ENCODE peak calls at places on chromosomes 2 and 18, in nine cellular contexts. D is spleen, R is tibial nerve, W is lower leg skin, O is A549, M is GM12892, T is breast epithelium, K is stomach, V is IMR-90. P is an unnamed sample.

GRCh38 chr2:128489580-128490273 is 171.1 kb upstream of the HS6ST1 start:
- DNase-seq in K (peak), V (no peak), T (no peak), W (peak), O (no peak), D (no peak), R (no peak), M (no peak), P (no peak)

GRCh38 chr2:199973703-199974102 is 18.3 kb downstream of the MAIP1 start:
- DNase-seq in W (no peak), R (no peak), T (no peak), M (no peak), K (no peak), D (no peak), O (peak), V (peak), P (no peak)

GRCh38 chr2:104286806-104287205 is 567.1 kb upstream of the POU3F3 start:
- DNase-seq in D (no peak), M (no peak), R (no peak), V (no peak), K (no peak), W (no peak), O (no peak), T (no peak), P (no peak)

GRCh38 chr2:15172825-15173224 is 388.3 kb downstream of the NBAS start:
- DNase-seq in O (no peak), R (no peak), D (no peak), T (no peak), M (no peak), K (no peak), W (no peak), V (no peak), P (no peak)

GRCh38 chr2:43224571-43225092 is 1.8 kb downstream of the ZFP36L2 start:
- DNase-seq in O (peak), T (no peak), D (peak), W (peak), M (no peak), K (no peak), V (peak), R (no peak), P (no peak)

GRCh38 chr2:217066510-217067270 is 206.8 kb upstream of the TNP1 start:
- DNase-seq in T (no peak), K (no peak), W (peak), V (no peak), D (no peak), M (no peak), R (no peak), O (peak), P (no peak)

GRCh38 chr18:36381075-36381474 is 83.6 kb downstream of the FHOD3 start:
- DNase-seq in K (no peak), O (no peak), W (peak), V (no peak), R (no peak), M (no peak), D (no peak), T (no peak), P (no peak)

GRCh38 chr18:72637319-72638113 is 93.4 kb upstream of the CBLN2 start:
- DNase-seq in R (no peak), T (no peak), V (no peak), M (no peak), O (no peak), W (no peak), D (no peak), K (no peak), P (no peak)

GRCh38 chr2:3466482-3466863 is 52.9 kb downstream of the ADI1 start:
- DNase-seq in M (no peak), D (peak), T (no peak), R (no peak), W (no peak), K (no peak), V (no peak), O (no peak), P (no peak)

GRCh38 chr2:180735799-180736198 is 244.6 kb upstream of the UBE2E3 start:
- DNase-seq in K (no peak), V (no peak), O (no peak), W (no peak), R (no peak), D (no peak), M (no peak), T (no peak), P (no peak)

GRCh38 chr18:62637807-62638687 is 77.3 kb upstream of the PHLPP1 start:
- DNase-seq in D (no peak), V (peak), K (peak), R (no peak), O (peak), W (peak), T (no peak), M (peak), P (no peak)

GRCh38 chr18:37611623-37612279 is 46.2 kb upstream of the CELF4 start:
- DNase-seq in W (no peak), O (no peak), M (no peak), V (no peak), D (no peak), K (no peak), R (no peak), T (no peak), P (no peak)

GRCh38 chr2:133652407-133652806 is 84.1 kb upstream of the NCKAP5 start:
- DNase-seq in D (no peak), T (no peak), V (peak), W (no peak), R (no peak), M (no peak), O (no peak), K (no peak), P (no peak)

GRCh38 chr2:53863538-53864227 is 3.9 kb upstream of the GPR75 start:
- DNase-seq in D (no peak), K (no peak), M (no peak), O (no peak), T (no peak), V (no peak), W (no peak), R (no peak), P (no peak)

GRCh38 chr2:197705912-197706838 is 1.0 kb downstream of the MARS2 start:
- DNase-seq in V (peak), W (no peak), T (peak), O (no peak), M (no peak), R (no peak), D (peak), K (no peak), P (no peak)

GRCh38 chr2:24076849-24077534 is 866 bp upstream of the SF3B6 start:
- DNase-seq in D (no peak), M (no peak), R (no peak), V (no peak), K (no peak), O (no peak), T (no peak), W (no peak), P (no peak)

GRCh38 chr2:47069628-47070154 is 85.4 kb downstream of the STPG4 start:
- DNase-seq in T (peak), K (peak), M (no peak), R (peak), O (peak), D (no peak), W (peak), V (peak), P (no peak)

GRCh38 chr2:230922951-230923717 is 1.9 kb downstream of the GPR55 start:
- DNase-seq in R (no peak), V (no peak), T (no peak), K (peak), D (peak), O (no peak), M (no peak), W (peak), P (no peak)

GRCh38 chr2:121665504-121665903 is 16.2 kb upstream of the CLASP1 start:
- DNase-seq in V (no peak), O (no peak), K (no peak), T (no peak), R (no peak), M (no peak), W (no peak), D (no peak), P (no peak)

GRCh38 chr2:241868661-241869081 is 858 bp upstream of the RTP5 start:
- DNase-seq in K (no peak), T (no peak), O (no peak), M (no peak), W (no peak), D (no peak), V (no peak), R (no peak), P (no peak)

GRCh38 chr2:119283873-119284331 is 60.3 kb downstream of the STEAP3 start:
- DNase-seq in R (no peak), D (no peak), W (peak), O (no peak), V (peak), T (peak), M (no peak), K (peak), P (no peak)

GRCh38 chr2:192230864-192231453 is 36.2 kb upstream of the TMEFF2 start:
- DNase-seq in D (no peak), K (no peak), T (no peak), W (no peak), M (no peak), R (no peak), O (no peak), V (no peak), P (no peak)

GRCh38 chr18:12645264-12645663 is 12.6 kb downstream of the SPIRE1 start:
- DNase-seq in D (no peak), T (no peak), W (no peak), O (no peak), M (no peak), R (no peak), V (no peak), K (no peak), P (no peak)

GRCh38 chr18:22570492-22570891 is 152.8 kb upstream of the CTAGE1 start:
- DNase-seq in O (no peak), V (no peak), K (no peak), D (no peak), R (no peak), W (no peak), M (no peak), T (no peak), P (no peak)

GRCh38 chr2:43448011-43448821 is 147.6 kb downstream of the THADA start:
- DNase-seq in T (no peak), O (no peak), V (no peak), K (no peak), R (no peak), W (no peak), D (no peak), M (no peak), P (no peak)

GRCh38 chr2:3491306-3491705 is 28.0 kb downstream of the ADI1 start:
- DNase-seq in O (no peak), V (no peak), T (no peak), R (no peak), K (no peak), D (no peak), W (peak), M (no peak), P (no peak)

GRCh38 chr2:189683348-189683747 is 8.9 kb downstream of the ANKAR start:
- DNase-seq in R (no peak), O (no peak), M (no peak), K (no peak), V (peak), W (no peak), D (no peak), T (no peak), P (no peak)

GRCh38 chr2:64283641-64284371 is 139.6 kb upstream of the PELI1 start:
- DNase-seq in V (no peak), W (no peak), R (no peak), T (no peak), O (no peak), D (no peak), K (no peak), M (peak), P (no peak)

GRCh38 chr2:113357071-113357470 is 78.3 kb upstream of the PAX8 start:
- DNase-seq in T (no peak), K (no peak), V (no peak), R (no peak), O (no peak), M (no peak), W (peak), D (no peak), P (no peak)

GRCh38 chr2:239070466-239070865 is 222.6 kb downstream of the TWIST2 start:
- DNase-seq in T (no peak), O (no peak), W (no peak), R (no peak), D (no peak), K (no peak), M (no peak), V (no peak), P (no peak)

GRCh38 chr2:238287702-238288649 is at the start of gene PER2:
- DNase-seq in K (peak), W (peak), T (peak), R (no peak), D (peak), O (peak), M (peak), V (peak), P (peak)

GRCh38 chr2:54496920-54497319 is 40.8 kb downstream of the SPTBN1 start:
- DNase-seq in O (no peak), V (no peak), D (no peak), W (no peak), K (no peak), T (no peak), R (no peak), M (no peak), P (no peak)

GRCh38 chr18:10139783-10140410 is 226.1 kb downstream of the VAPA start:
- DNase-seq in R (no peak), V (peak), O (peak), M (no peak), W (peak), T (no peak), D (no peak), K (no peak), P (no peak)

GRCh38 chr2:217926801-217927200 is 76.0 kb downstream of the TNS1 start:
- DNase-seq in D (no peak), W (no peak), M (no peak), V (no peak), O (no peak), T (no peak), K (no peak), R (no peak), P (no peak)

GRCh38 chr2:105525201-105525600 is 126.3 kb upstream of the FHL2 start:
- DNase-seq in K (no peak), R (no peak), M (no peak), D (no peak), T (no peak), W (no peak), V (no peak), O (no peak), P (no peak)

DNA sequence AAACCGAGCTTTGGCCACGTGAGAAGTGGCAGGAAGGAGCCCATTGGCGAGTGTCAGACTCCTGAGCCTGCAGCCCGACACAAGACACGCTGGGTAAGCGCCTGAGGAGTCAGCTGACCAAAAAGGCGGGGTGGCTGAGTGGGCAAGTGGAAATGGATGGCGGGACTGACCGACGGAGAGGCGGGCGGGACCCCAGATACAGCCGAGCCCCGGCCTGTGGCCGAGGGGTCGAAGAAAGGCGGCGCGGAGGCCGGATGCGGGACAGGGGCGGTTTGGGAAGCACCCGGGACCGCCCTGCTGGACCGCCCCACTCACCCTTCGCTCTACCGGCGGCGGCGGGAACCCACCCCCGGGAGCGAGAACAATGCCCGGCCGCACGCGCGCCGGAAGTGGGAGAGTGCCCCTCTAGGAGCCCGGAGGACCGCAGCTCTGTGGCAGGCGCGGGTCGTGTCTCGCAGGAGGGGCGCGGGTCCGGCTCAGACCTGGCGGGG is 22.8 kb downstream of the ZSCAN30 start:
- DNase-seq in T (peak), V (no peak), W (peak), K (peak), M (no peak), O (no peak), D (peak), R (peak), P (peak)
- TF ChIP-seq POLR2A in T (peak), V (no peak), W (no peak), K (no peak), M (no peak), O (no peak), D (no peak), R (peak), P (no peak)

DNA sequence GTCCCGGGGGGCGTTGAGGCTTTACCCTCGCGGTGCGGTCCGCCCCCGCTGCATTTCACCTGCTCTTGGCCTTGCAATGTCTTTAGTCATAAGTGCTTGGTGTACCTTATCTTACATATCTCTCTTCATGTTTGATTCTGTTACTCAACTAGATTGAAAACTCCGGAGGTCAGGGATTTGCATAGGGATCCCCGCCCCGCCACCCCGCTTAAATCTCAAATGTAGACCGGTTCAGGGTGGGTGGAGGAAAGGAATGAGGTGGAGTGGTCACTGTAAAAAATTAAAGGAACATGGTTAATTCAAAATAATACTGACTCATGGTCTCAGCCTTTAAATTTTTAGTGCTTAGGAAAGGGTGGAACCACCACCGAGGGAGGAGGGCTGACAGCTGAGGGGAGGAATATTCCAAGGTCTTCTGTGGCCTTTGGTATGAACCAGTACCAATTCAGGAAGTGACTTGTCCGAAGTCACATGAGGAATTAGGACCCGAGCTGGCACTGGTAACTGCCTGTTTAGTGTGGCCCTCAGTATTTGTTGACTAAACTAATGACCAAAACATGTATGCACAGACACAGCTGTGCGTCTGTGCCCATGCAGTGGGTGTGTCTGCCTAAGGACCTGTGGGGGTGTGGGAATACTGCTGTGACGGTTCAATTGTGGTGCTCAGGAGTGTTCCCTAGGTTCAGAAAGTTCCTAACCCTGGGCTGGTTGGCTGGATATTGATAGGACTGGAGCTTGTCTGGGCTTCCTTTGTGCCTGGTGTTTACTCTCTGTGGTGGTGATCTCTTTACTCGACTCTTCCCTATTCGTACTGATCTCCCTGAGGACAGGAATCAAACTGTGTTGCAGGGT is 1.0 kb downstream of the PLEKHB2 start:
- DNase-seq in M (no peak), W (peak), R (no peak), O (peak), T (peak), K (peak), V (peak), D (peak), P (no peak)
- TF ChIP-seq POLR2A in M (no peak), W (no peak), R (no peak), O (no peak), T (no peak), K (no peak), V (no peak), D (no peak), P (no peak)

GRCh38 chr2:17520761-17521160 is 2.5 kb upstream of the RAD51AP2 start:
- DNase-seq in D (no peak), V (no peak), K (no peak), R (no peak), T (no peak), W (no peak), M (no peak), O (no peak), P (no peak)

GRCh38 chr2:17515652-17516051 is 2.6 kb downstream of the RAD51AP2 start:
- DNase-seq in W (no peak), M (no peak), R (no peak), D (no peak), T (no peak), K (no peak), O (no peak), V (no peak), P (no peak)

GRCh38 chr2:17517481-17518211 is 594 bp downstream of the RAD51AP2 start:
- DNase-seq in V (no peak), O (no peak), K (no peak), M (no peak), D (no peak), T (no peak), W (no peak), R (no peak), P (no peak)

GRCh38 chr2:17521621-17522020 is 3.4 kb upstream of the RAD51AP2 start:
- DNase-seq in W (no peak), M (no peak), K (no peak), O (no peak), R (no peak), T (no peak), D (no peak), V (no peak), P (no peak)

DNA sequence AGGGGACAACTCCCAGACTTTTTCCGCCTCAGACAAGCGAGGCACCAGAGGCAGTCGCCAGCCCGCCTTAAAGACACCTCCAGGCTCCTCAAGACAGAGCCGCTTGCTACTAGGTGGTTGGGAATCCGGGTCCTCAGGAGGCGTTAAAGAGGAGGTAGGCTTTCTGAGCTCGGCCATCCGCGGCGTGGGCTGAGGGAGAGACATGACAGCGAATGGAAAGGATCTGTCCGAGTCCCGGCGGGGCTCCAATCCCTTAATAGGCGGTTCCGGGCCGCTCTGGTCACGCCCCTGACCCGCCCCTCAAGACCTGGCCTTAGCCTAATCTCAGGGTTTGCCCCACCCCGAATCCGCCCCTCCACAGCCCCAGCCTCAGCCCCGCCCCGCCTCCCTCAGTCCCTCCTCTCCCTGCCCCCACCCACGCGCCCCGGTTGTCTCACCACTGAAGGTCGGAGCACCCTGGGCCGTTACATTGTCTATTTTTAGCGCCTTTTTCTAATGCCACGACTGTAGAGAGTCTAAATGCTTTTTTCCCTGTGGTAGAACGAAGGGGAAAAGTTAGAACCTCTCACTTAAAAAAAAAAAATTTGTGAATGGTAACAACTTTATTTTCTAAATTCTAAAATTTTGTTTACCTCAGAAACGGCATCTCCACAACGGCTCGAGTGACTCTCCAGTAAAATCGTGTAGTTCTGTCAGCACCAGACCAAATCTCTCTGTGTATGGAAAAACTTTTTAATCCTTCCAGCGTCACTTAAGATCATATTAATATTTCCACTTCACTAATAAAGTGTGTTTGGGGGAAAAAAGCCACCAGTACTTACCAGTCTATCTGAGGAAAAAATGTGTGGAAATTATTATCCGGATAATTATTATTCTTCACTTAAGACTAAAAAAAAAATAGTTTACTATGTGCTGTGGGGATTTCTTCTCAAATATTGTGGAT is at the start of gene RAD51AP2:
- DNase-seq in R (peak), M (peak), O (peak), V (peak), K (peak), T (peak), D (peak), W (peak), P (no peak)
- TF ChIP-seq POLR2A in R (no peak), M (peak), O (no peak), V (no peak), K (no peak), T (no peak), D (no peak), W (no peak), P (no peak)

GRCh38 chr18:49685231-49685942 is 123.5 kb downstream of the LIPG start:
- DNase-seq in K (no peak), R (no peak), T (no peak), M (no peak), V (peak), D (no peak), O (no peak), W (no peak), P (no peak)
- TF ChIP-seq POLR2A in K (no peak), R (no peak), T (no peak), M (no peak), V (no peak), D (no peak), O (no peak), W (no peak), P (no peak)

P was measured in esophagus squamous epithelium.